ENCODE peak calls at places on chromosomes 13 and 19, in eight cellular contexts. W is myocyte; T is left ventricle myocardium superior; L is stimulated activated effector memory CD8-positive, alpha-beta T cell treated with anti-CD3 and anti-CD28 coated beads, Interleukin-12 subunit alpha, Interleukin-12 subunit beta, amount 100 ng/mL, for 72 hours; C is foreskin fibroblast; D is transverse colon; Y is activated T-cell treated with anti-CD3 and anti-CD28 coated beads, Interleukin-2, amount 50 U/mL, for 1 hour; H is stimulated activated CD4-positive, alpha-beta T cell treated with anti-CD3 and anti-CD28 coated beads, Interleukin-4, amount 100 ng/mL, for 24 hours. Q is an unnamed sample.

GRCh38 chr13:48402325-48402962 is 10.5 kb downstream of the LPAR6 start:
- DNase-seq in W (no peak), T (no peak), L (peak), C (peak), D (no peak), Y (no peak), H (peak), Q (no peak)

GRCh38 chr19:49380391-49380790 is 7.7 kb upstream of the KASH5 start:
- DNase-seq in W (no peak), T (no peak), L (no peak), C (no peak), D (no peak), Y (no peak), H (no peak), Q (no peak)

GRCh38 chr13:27783111-27783510 is 9.2 kb upstream of the GSX1 start:
- DNase-seq in W (peak), T (no peak), L (no peak), C (no peak), D (no peak), Y (no peak), H (no peak), Q (no peak)

GRCh38 chr13:44422755-44423643 is 49.4 kb downstream of the SERP2 start:
- DNase-seq in W (no peak), T (no peak), L (peak), C (no peak), D (no peak), Y (no peak), H (no peak), Q (no peak)

GRCh38 chr13:36919206-36919832 is 719 bp downstream of the SMAD9 start:
- DNase-seq in W (peak), T (peak), L (no peak), C (peak), D (peak), Y (no peak), H (no peak), Q (peak)

GRCh38 chr19:42370068-42370520 is 20.0 kb downstream of the CNFN start:
- DNase-seq in W (peak), T (no peak), L (no peak), C (no peak), D (no peak), Y (no peak), H (no peak), Q (no peak)

GRCh38 chr19:945401-946252 is 19.8 kb downstream of the ARID3A start:
- DNase-seq in W (no peak), T (no peak), L (no peak), C (no peak), D (no peak), Y (no peak), H (no peak), Q (no peak)

GRCh38 chr13:30141773-30142501 is 165.4 kb downstream of the KATNAL1 start:
- DNase-seq in W (no peak), T (no peak), L (no peak), C (no peak), D (no peak), Y (no peak), H (no peak), Q (no peak)

GRCh38 chr19:18433735-18434398 is 4.1 kb downstream of the ISYNA1 start:
- DNase-seq in W (no peak), T (peak), L (no peak), C (no peak), D (no peak), Y (no peak), H (no peak), Q (no peak)

GRCh38 chr13:105655046-105655445 is 880.4 kb downstream of the EFNB2 start:
- DNase-seq in W (peak), T (no peak), L (no peak), C (peak), D (no peak), Y (no peak), H (no peak), Q (no peak)

GRCh38 chr13:30877335-30877734 is 28.7 kb upstream of the MEDAG start:
- DNase-seq in W (no peak), T (no peak), L (no peak), C (peak), D (no peak), Y (no peak), H (no peak), Q (no peak)

GRCh38 chr19:53538378-53539109 is 599 bp downstream of the ZNF331 start:
- DNase-seq in W (no peak), T (no peak), L (no peak), C (peak), D (no peak), Y (no peak), H (peak), Q (no peak)

GRCh38 chr19:47032171-47032811 is 12.7 kb downstream of the NPAS1 start:
- DNase-seq in W (no peak), T (peak), L (peak), C (peak), D (peak), Y (peak), H (peak), Q (no peak)

GRCh38 chr13:97257800-97258799 is 36.0 kb downstream of the MBNL2 start:
- DNase-seq in W (peak), T (peak), L (peak), C (peak), D (no peak), Y (no peak), H (no peak), Q (no peak)

GRCh38 chr13:73998631-73999030 is 135.6 kb downstream of the KLF12 start:
- DNase-seq in W (no peak), T (no peak), L (no peak), C (no peak), D (no peak), Y (no peak), H (no peak), Q (no peak)

Q was measured in sciatic nerve.